ENCODE peak calls at places on chromosome X, in eight cellular contexts. R is amniotic stem cell; U is GF-D8; B is activated CD8-positive, alpha-beta memory T cell treated with anti-CD3 and anti-CD28 coated beads, Interleukin-2, amount 50 U/mL, for 4 hours; F is fibroblast of mammary gland; S is HFFc6; Y is stimulated activated CD4-positive, alpha-beta T cell treated with anti-CD3 and anti-CD28 coated beads, Interleukin-12 subunit alpha, Interleukin-12 subunit beta, amount 100 ng/mL, for 4 hours; J is Calu3. I is an unnamed sample.

GRCh38 chrX:23612846-23613245 is 54.4 kb upstream of the PRDX4 start:
- DNase-seq in R (no peak), U (no peak), B (no peak), F (no peak), S (no peak), Y (no peak), J (no peak), I (no peak)

GRCh38 chrX:68098431-68098830 is 334.9 kb downstream of the OPHN1 start:
- DNase-seq in R (no peak), U (no peak), B (no peak), F (no peak), S (no peak), Y (no peak), J (no peak), I (no peak)

GRCh38 chrX:38489341-38489740 is 72.0 kb upstream of the TSPAN7 start:
- DNase-seq in R (no peak), U (no peak), B (no peak), F (no peak), S (no peak), Y (no peak), J (no peak), I (no peak)

GRCh38 chrX:38806875-38807601 is 5.8 kb downstream of the MID1IP1 start:
- DNase-seq in R (no peak), U (peak), B (no peak), F (no peak), S (no peak), Y (no peak), J (no peak), I (no peak)

GRCh38 chrX:44884944-44885343 is 12.0 kb downstream of the KDM6A start:
- DNase-seq in R (no peak), U (no peak), B (no peak), F (no peak), S (no peak), Y (no peak), J (no peak), I (no peak)

GRCh38 chrX:56219702-56220101 is 12.5 kb upstream of the KLF8 start:
- DNase-seq in R (no peak), U (no peak), B (no peak), F (peak), S (no peak), Y (no peak), J (no peak), I (no peak)

GRCh38 chrX:16785247-16786138 is 773 bp upstream of the TXLNG start:
- DNase-seq in R (no peak), U (no peak), B (peak), F (no peak), S (no peak), Y (no peak), J (peak), I (no peak)

GRCh38 chrX:138018145-138018799 is 452.3 kb downstream of the ZIC3 start:
- DNase-seq in R (no peak), U (no peak), B (no peak), F (no peak), S (no peak), Y (no peak), J (no peak), I (no peak)

GRCh38 chrX:123924181-123924580 is 37.3 kb upstream of the STAG2 start:
- DNase-seq in R (no peak), U (no peak), B (no peak), F (no peak), S (no peak), Y (no peak), J (no peak), I (no peak)

GRCh38 chrX:44474410-44474809 is 68.2 kb downstream of the FUNDC1 start:
- DNase-seq in R (no peak), U (no peak), B (no peak), F (peak), S (peak), Y (no peak), J (no peak), I (peak)

GRCh38 chrX:12026481-12026880 is 111.8 kb upstream of the FRMPD4 start:
- DNase-seq in R (no peak), U (no peak), B (no peak), F (no peak), S (no peak), Y (no peak), J (no peak), I (no peak)

GRCh38 chrX:4528247-4528646 is 814.8 kb upstream of the PRKX start:
- DNase-seq in R (no peak), U (no peak), B (no peak), F (no peak), S (no peak), Y (no peak), J (no peak), I (no peak)

GRCh38 chrX:122739770-122740169 is 444.3 kb upstream of the GRIA3 start:
- DNase-seq in R (no peak), U (no peak), B (no peak), F (no peak), S (peak), Y (no peak), J (no peak), I (peak)

GRCh38 chrX:14712096-14712495 is 160.8 kb downstream of the FANCB start:
- DNase-seq in R (no peak), U (no peak), B (no peak), F (no peak), S (no peak), Y (no peak), J (no peak), I (no peak)

GRCh38 chrX:129654652-129655546 is at the start of gene APLN:
- DNase-seq in R (no peak), U (no peak), B (no peak), F (peak), S (no peak), Y (peak), J (peak), I (no peak)

GRCh38 chrX:30735839-30736238 is 82.6 kb downstream of the GK start:
- DNase-seq in R (no peak), U (peak), B (peak), F (peak), S (peak), Y (peak), J (peak), I (peak)

GRCh38 chrX:114626323-114626722 is 42.4 kb downstream of the HTR2C start:
- DNase-seq in R (no peak), U (no peak), B (no peak), F (peak), S (peak), Y (no peak), J (peak), I (peak)

GRCh38 chrX:41759817-41760216 is 35.8 kb downstream of the GPR82 start:
- DNase-seq in R (no peak), U (no peak), B (no peak), F (peak), S (peak), Y (no peak), J (no peak), I (peak)

GRCh38 chrX:136193771-136194170 is 46.4 kb downstream of the FHL1 start:
- DNase-seq in R (no peak), U (no peak), B (no peak), F (no peak), S (no peak), Y (no peak), J (no peak), I (no peak)

GRCh38 chrX:154445776-154446175 is 1.8 kb downstream of the FAM50A start:
- DNase-seq in R (no peak), U (no peak), B (no peak), F (no peak), S (no peak), Y (no peak), J (no peak), I (no peak)